ENCODE peak calls at places on chromosomes 4 and X, in eight cellular contexts. C is A549, O is substantia nigra, V is psoas muscle, L is tibial artery, F is spleen, T is cardiac muscle cell, H is IMR-90. I is an unnamed sample.

GRCh38 chrX:123732679-123733363 is at the start of gene THOC2:
- DNase-seq in C (peak; percentile 91), O (peak; percentile 64), V (peak; percentile 86), L (peak; percentile 88), F (peak; percentile 92), T (peak; percentile 79), H (peak; percentile 82), I (peak; percentile 61)

GRCh38 chrX:68918202-68918601 is 89.4 kb downstream of the EFNB1 start:
- DNase-seq in C (no peak), O (no peak), V (no peak), L (no peak), F (no peak), T (no peak), H (no peak), I (no peak)

GRCh38 chr4:36222702-36223101 is 21.6 kb downstream of the ARAP2 start:
- DNase-seq in C (no peak), O (no peak), V (no peak), L (no peak), F (no peak), T (no peak), H (no peak), I (no peak)

GRCh38 chr4:168304744-168305459 is 13.7 kb downstream of the DDX60 start:
- DNase-seq in C (peak; percentile 76), O (no peak), V (no peak), L (no peak), F (no peak), T (no peak), H (peak; percentile 80), I (no peak)

GRCh38 chr4:2931765-2932560 is 31.2 kb downstream of the NOP14 start:
- DNase-seq in C (no peak), O (no peak), V (peak; percentile 64), L (peak; percentile 69), F (peak; percentile 96), T (no peak), H (no peak), I (no peak)

GRCh38 chr4:14345356-14345775 is 656.9 kb upstream of the CPEB2 start:
- DNase-seq in C (no peak), O (no peak), V (no peak), L (no peak), F (no peak), T (no peak), H (peak; percentile 66), I (no peak)

GRCh38 chrX:12899506-12899905 is 6.9 kb upstream of the TLR8 start:
- DNase-seq in C (no peak), O (no peak), V (no peak), L (no peak), F (no peak), T (no peak), H (no peak), I (no peak)

GRCh38 chrX:35101901-35102300 is 159.3 kb downstream of the FAM47B start:
- DNase-seq in C (no peak), O (no peak), V (no peak), L (no peak), F (no peak), T (no peak), H (peak; percentile 28), I (no peak)

GRCh38 chrX:108468486-108468885 is 28.8 kb downstream of the COL4A5 start:
- DNase-seq in C (no peak), O (no peak), V (no peak), L (no peak), F (no peak), T (no peak), H (peak; percentile 71), I (peak; percentile 34)

GRCh38 chr4:167903291-167903721 is 189.0 kb upstream of the ANXA10 start:
- DNase-seq in C (peak; percentile 5), O (no peak), V (no peak), L (no peak), F (no peak), T (no peak), H (peak; percentile 83), I (no peak)

GRCh38 chr4:23106516-23106915 is 413.8 kb downstream of the GBA3 start:
- DNase-seq in C (no peak), O (no peak), V (no peak), L (no peak), F (no peak), T (no peak), H (no peak), I (no peak)

GRCh38 chr4:146428298-146428697 is 93.4 kb downstream of the SLC10A7 start:
- DNase-seq in C (no peak), O (no peak), V (no peak), L (no peak), F (no peak), T (no peak), H (peak; percentile 16), I (no peak)

GRCh38 chr4:84579410-84579791 is 3.5 kb upstream of the CDS1 start:
- DNase-seq in C (no peak), O (no peak), V (no peak), L (no peak), F (no peak), T (peak; percentile 8), H (no peak), I (no peak)

GRCh38 chr4:1300466-1301455 is 11.1 kb downstream of the MAEA start:
- DNase-seq in C (no peak), O (peak; percentile 4), V (peak; percentile 74), L (peak; percentile 54), F (peak; percentile 90), T (no peak), H (peak; percentile 76), I (no peak)

GRCh38 chrX:73922856-73923429 is 359.9 kb downstream of the CHIC1 start:
- DNase-seq in C (no peak), O (no peak), V (no peak), L (no peak), F (no peak), T (no peak), H (peak; percentile 26), I (no peak)

GRCh38 chr4:55545133-55545532 is 1.6 kb downstream of the CLOCK start:
- DNase-seq in C (no peak), O (no peak), V (no peak), L (no peak), F (no peak), T (peak; percentile 18), H (peak; percentile 28), I (no peak)

GRCh38 chrX:13208281-13208935 is 111.4 kb downstream of the ATXN3L start:
- DNase-seq in C (peak; percentile 16), O (no peak), V (no peak), L (no peak), F (no peak), T (no peak), H (peak; percentile 16), I (no peak)

GRCh38 chr4:3315566-3315965 is 22.7 kb downstream of the RGS12 start:
- DNase-seq in C (no peak), O (no peak), V (no peak), L (no peak), F (peak; percentile 55), T (no peak), H (no peak), I (no peak)

GRCh38 chrX:55008571-55009358 is 8.6 kb downstream of the APEX2 start:
- DNase-seq in C (peak; percentile 6), O (no peak), V (peak; percentile 39), L (no peak), F (no peak), T (peak; percentile 17), H (peak; percentile 4), I (no peak)

GRCh38 chr4:24440765-24441164 is 143.6 kb downstream of the DHX15 start:
- DNase-seq in C (no peak), O (no peak), V (no peak), L (no peak), F (no peak), T (no peak), H (no peak), I (no peak)

GRCh38 chr4:38921151-38921550 is 53.5 kb downstream of the FAM114A1 start:
- DNase-seq in C (no peak), O (no peak), V (no peak), L (no peak), F (no peak), T (no peak), H (no peak), I (no peak)

GRCh38 chr4:175656615-175657014 is 155.4 kb downstream of the GPM6A start:
- DNase-seq in C (no peak), O (no peak), V (no peak), L (no peak), F (no peak), T (no peak), H (no peak), I (no peak)

GRCh38 chr4:47551682-47552081 is 66.6 kb downstream of the ATP10D start:
- DNase-seq in C (no peak), O (no peak), V (no peak), L (no peak), F (no peak), T (no peak), H (peak; percentile 82), I (no peak)

GRCh38 chr4:47553329-47554125 is 68.5 kb downstream of the ATP10D start:
- DNase-seq in C (no peak), O (no peak), V (no peak), L (no peak), F (no peak), T (no peak), H (peak; percentile 44), I (no peak)

GRCh38 chr4:47550899-47551548 is 65.9 kb downstream of the ATP10D start:
- DNase-seq in C (no peak), O (no peak), V (no peak), L (no peak), F (no peak), T (no peak), H (peak; percentile 49), I (no peak)
- H3K27ac ChIP-seq in C (no peak overlapping the region), O (no peak overlapping the region), V (no peak overlapping the region), L (no peak overlapping the region), F (no peak overlapping the region), T (no peak overlapping the region), H (peak overlapping the region; percentile 25), I (peak overlapping the region; percentile 33)

GRCh38 chrX:103413981-103414380 is 37.6 kb downstream of the BEX3 start:
- DNase-seq in C (no peak), O (no peak), V (no peak), L (no peak), F (no peak), T (no peak), H (no peak), I (no peak)
- H3K27ac ChIP-seq in C (no peak overlapping the region), O (no peak overlapping the region), V (no peak overlapping the region), L (no peak overlapping the region), F (no peak overlapping the region), T (no peak overlapping the region), H (no peak overlapping the region), I (no peak overlapping the region)

GRCh38 chr4:78542373-78542772 is 9.2 kb upstream of the ANXA3 start:
- DNase-seq in C (peak; percentile 65), O (no peak), V (no peak), L (no peak), F (no peak), T (no peak), H (peak; percentile 65), I (no peak)
- H3K27ac ChIP-seq in C (peak overlapping the region; percentile 79), O (no peak overlapping the region), V (no peak overlapping the region), L (no peak overlapping the region), F (no peak overlapping the region), T (no peak overlapping the region), H (no peak overlapping the region), I (no peak overlapping the region)

DNA sequence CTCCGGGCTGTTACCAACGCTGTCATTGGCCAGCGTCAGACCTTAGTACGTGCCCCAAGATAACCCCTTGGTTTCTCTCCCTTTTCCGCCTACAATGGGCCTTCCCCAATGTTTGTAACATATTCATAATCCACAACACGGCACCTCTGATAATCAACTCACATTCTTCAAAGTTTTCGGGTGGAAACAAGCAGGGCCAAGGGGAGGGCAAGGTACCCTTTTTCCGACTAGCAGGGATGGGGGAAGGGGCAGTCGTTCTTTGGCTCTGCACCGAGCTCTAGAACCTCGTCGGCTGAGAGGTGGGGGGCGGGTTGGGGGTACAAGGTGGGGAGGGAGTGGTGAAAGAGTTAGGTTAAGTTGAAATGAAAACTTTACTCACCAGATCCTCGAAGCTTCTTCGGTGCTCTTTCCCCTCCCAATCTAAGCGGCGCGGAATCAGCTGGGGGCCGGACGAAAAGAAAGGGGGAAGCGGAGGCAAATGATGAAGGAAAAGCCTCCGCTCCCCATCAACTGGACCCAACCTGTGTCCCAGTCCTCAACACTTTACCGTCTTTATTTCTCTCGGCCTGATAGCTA is 1.4 kb downstream of the BRWD3 start:
- DNase-seq in C (peak; percentile 81), O (peak; percentile 67), V (peak; percentile 61), L (peak; percentile 77), F (peak; percentile 87), T (peak; percentile 68), H (peak; percentile 67), I (peak; percentile 16)
- H3K27ac ChIP-seq in C (peak overlapping the region; percentile 88), O (peak overlapping the region; percentile 73), V (peak overlapping the region; percentile 71), L (peak overlapping the region; percentile 91), F (peak overlapping the region; percentile 79), T (peak overlapping the region; percentile 64), H (peak overlapping the region; percentile 99), I (peak overlapping the region; percentile 39)